ENCODE peak calls at places on chromosomes 13 and 19, in five cellular contexts. Q is BJ; X is occipital lobe; M is activated CD4-positive, alpha-beta T cell treated with anti-CD3 and anti-CD28 coated beads for 1 hour; H is HS-27A. A is an unnamed sample.

GRCh38 chr13:106527806-106528205 is 7.7 kb downstream of the EFNB2 start:
- DNase-seq in Q (no peak), X (no peak), M (no peak), H (no peak), A (no peak)

GRCh38 chr19:28169168-28169862 is 1043.6 kb downstream of the UQCRFS1 start:
- DNase-seq in Q (no peak), X (no peak), M (no peak), H (no peak), A (no peak)

GRCh38 chr13:112260108-112261055 is 115.8 kb upstream of the SPACA7 start:
- DNase-seq in Q (no peak), X (no peak), M (no peak), H (no peak), A (no peak)

GRCh38 chr13:36630181-36630806 is 43.5 kb upstream of the SERTM1 start:
- DNase-seq in Q (no peak), X (no peak), M (no peak), H (no peak), A (no peak)

GRCh38 chr19:35502751-35503150 is 10.7 kb downstream of the DMKN start:
- DNase-seq in Q (no peak), X (no peak), M (no peak), H (no peak), A (no peak)

GRCh38 chr19:10334340-10335148 is 1.2 kb upstream of the RAVER1 start:
- DNase-seq in Q (peak; percentile 81), X (peak; percentile 48), M (no peak), H (peak; percentile 85), A (peak; percentile 64)

GRCh38 chr19:35006342-35006998 is 6.3 kb downstream of the GRAMD1A start:
- DNase-seq in Q (no peak), X (no peak), M (no peak), H (peak; percentile 91), A (no peak)

GRCh38 chr19:45363861-45364459 is 6.4 kb downstream of the ERCC2 start:
- DNase-seq in Q (no peak), X (no peak), M (no peak), H (no peak), A (no peak)

GRCh38 chr13:63731896-63732295 is 2316.2 kb upstream of the PCDH20 start:
- DNase-seq in Q (no peak), X (no peak), M (no peak), H (no peak), A (no peak)

GRCh38 chr13:109256866-109257760 is 529.3 kb downstream of the IRS2 start:
- DNase-seq in Q (peak; percentile 94), X (no peak), M (no peak), H (peak; percentile 86), A (no peak)

GRCh38 chr19:6696239-6696820 is 24.1 kb downstream of the C3 start:
- DNase-seq in Q (no peak), X (no peak), M (no peak), H (no peak), A (no peak)

GRCh38 chr19:13430790-13431582 is 75.3 kb downstream of the CACNA1A start:
- DNase-seq in Q (no peak), X (no peak), M (peak; percentile 21), H (peak; percentile 17), A (no peak)

GRCh38 chr13:93270769-93271753 is 44.5 kb downstream of the GPC6 start:
- DNase-seq in Q (no peak), X (no peak), M (no peak), H (no peak), A (no peak)

GRCh38 chr13:34748078-34748477 is 194.0 kb upstream of the NBEA start:
- DNase-seq in Q (no peak), X (no peak), M (no peak), H (no peak), A (peak; percentile 6)

GRCh38 chr13:39144941-39145533 is 106.8 kb downstream of the NHLRC3 start:
- DNase-seq in Q (peak; percentile 11), X (peak; percentile 20), M (no peak), H (peak; percentile 7), A (peak; percentile 3)

GRCh38 chr19:8641908-8642547 is 11.6 kb downstream of the NFILZ start:
- DNase-seq in Q (no peak), X (no peak), M (no peak), H (no peak), A (no peak)

GRCh38 chr13:44048326-44048725 is 168.6 kb downstream of the LACC1 start:
- DNase-seq in Q (no peak), X (no peak), M (no peak), H (no peak), A (no peak)

GRCh38 chr13:59269476-59269875 is 894.3 kb downstream of the DIAPH3 start:
- DNase-seq in Q (peak; percentile 86), X (no peak), M (no peak), H (peak; percentile 24), A (no peak)

GRCh38 chr19:13025819-13026477 is 30.7 kb downstream of the NFIX start:
- DNase-seq in Q (no peak), X (no peak), M (no peak), H (no peak), A (peak; percentile 14)

GRCh38 chr13:75762066-75762937 is 126.2 kb downstream of the LMO7 start:
- DNase-seq in Q (no peak), X (no peak), M (no peak), H (no peak), A (no peak)

GRCh38 chr13:76293751-76294150 is 592.5 kb downstream of the KCTD12 start:
- DNase-seq in Q (peak; percentile 5), X (no peak), M (no peak), H (no peak), A (no peak)

GRCh38 chr13:27861165-27861564 is 58.6 kb upstream of the PDX1 start:
- DNase-seq in Q (no peak), X (no peak), M (no peak), H (no peak), A (no peak)

GRCh38 chr13:23709521-23709920 is 139.3 kb downstream of the TNFRSF19 start:
- DNase-seq in Q (no peak), X (no peak), M (no peak), H (no peak), A (no peak)

GRCh38 chr19:49106648-49107135 is 7.5 kb upstream of the LIN7B start:
- DNase-seq in Q (no peak), X (peak; percentile 28), M (peak; percentile 53), H (no peak), A (no peak)

GRCh38 chr19:7699003-7699402 is 2.9 kb downstream of the FCER2 start:
- DNase-seq in Q (no peak), X (no peak), M (no peak), H (no peak), A (no peak)

GRCh38 chr19:15404097-15404779 is 14.6 kb downstream of the AKAP8L start:
- DNase-seq in Q (no peak), X (no peak), M (no peak), H (no peak), A (no peak)

GRCh38 chr19:37874784-37875183 is 31.6 kb downstream of the WDR87 start:
- DNase-seq in Q (no peak), X (no peak), M (no peak), H (no peak), A (no peak)

GRCh38 chr13:29939158-29939557 is 88.7 kb upstream of the UBL3 start:
- DNase-seq in Q (no peak), X (no peak), M (no peak), H (no peak), A (no peak)

GRCh38 chr13:75312884-75313520 is 169.0 kb downstream of the TBC1D4 start:
- DNase-seq in Q (no peak), X (no peak), M (no peak), H (no peak), A (no peak)

GRCh38 chr13:51331354-51331861 is 8.1 kb upstream of the SERPINE3 start:
- DNase-seq in Q (no peak), X (no peak), M (no peak), H (no peak), A (no peak)

GRCh38 chr13:101917475-101917810 is 465.0 kb downstream of the ITGBL1 start:
- DNase-seq in Q (no peak), X (no peak), M (no peak), H (no peak), A (peak; percentile 13)

GRCh38 chr19:29845576-29846176 is 33.9 kb downstream of the CCNE1 start:
- DNase-seq in Q (no peak), X (peak; percentile 32), M (peak; percentile 24), H (no peak), A (peak; percentile 73)

GRCh38 chr13:100100115-100100879 is 11.4 kb downstream of the PCCA start:
- DNase-seq in Q (no peak), X (no peak), M (no peak), H (peak; percentile 33), A (peak; percentile 20)

GRCh38 chr13:27730191-27730590 is 62.1 kb upstream of the GSX1 start:
- DNase-seq in Q (no peak), X (no peak), M (no peak), H (no peak), A (no peak)

GRCh38 chr13:65914707-65915106 is 1315.4 kb downstream of the PCDH9 start:
- DNase-seq in Q (no peak), X (no peak), M (no peak), H (peak; percentile 11), A (no peak)

GRCh38 chr13:73602295-73602694 is 531.9 kb downstream of the KLF12 start:
- DNase-seq in Q (no peak), X (no peak), M (no peak), H (no peak), A (no peak)

A was measured in caudate nucleus.